ENCODE peak calls at places on chromosomes 1 and 21, in ten cellular contexts. W is spleen, S is GM12891, M is stomach, P is transverse colon, A is sigmoid colon, T is SK-N-SH, N is breast epithelium, X is K562, V is upper lobe of left lung. C is an unnamed sample.

GRCh38 chr1:29415156-29415830 is 179.0 kb downstream of the PTPRU start:
- DNase-seq in W (no peak), S (no peak), M (no peak), P (no peak), A (no peak), T (peak; percentile 61), N (no peak), X (peak; percentile 58), V (no peak), C (no peak)

GRCh38 chr1:2166254-2166653 is 28.3 kb downstream of the FAAP20 start:
- DNase-seq in W (no peak), S (no peak), M (no peak), P (no peak), A (no peak), T (peak; percentile 68), N (no peak), X (no peak), V (no peak), C (no peak)

GRCh38 chr1:84492726-84493125 is 13.5 kb upstream of the SPATA1 start:
- DNase-seq in W (no peak), S (no peak), M (no peak), P (no peak), A (no peak), T (no peak), N (no peak), X (no peak), V (no peak), C (no peak)

GRCh38 chr1:43975249-43975961 is 645 bp downstream of the ATP6V0B start:
- DNase-seq in W (peak; percentile 95), S (no peak), M (peak; percentile 74), P (peak; percentile 73), A (peak; percentile 85), T (no peak), N (peak; percentile 62), X (peak; percentile 39), V (peak; percentile 83), C (no peak)

GRCh38 chr1:218480137-218480536 is 135.0 kb downstream of the TGFB2 start:
- DNase-seq in W (no peak), S (no peak), M (no peak), P (no peak), A (peak; percentile 65), T (no peak), N (peak; percentile 60), X (no peak), V (no peak), C (no peak)

GRCh38 chr21:43196789-43197188 is 28.0 kb downstream of the CRYAA start:
- DNase-seq in W (peak; percentile 12), S (no peak), M (peak; percentile 73), P (peak; percentile 75), A (peak; percentile 35), T (no peak), N (peak; percentile 96), X (no peak), V (peak; percentile 84), C (no peak)

GRCh38 chr1:171127481-171127880 is 36.8 kb downstream of the FMO3 start:
- DNase-seq in W (no peak), S (no peak), M (no peak), P (no peak), A (no peak), T (no peak), N (no peak), X (no peak), V (no peak), C (no peak)

GRCh38 chr1:56644941-56645662 is at the start of gene PRKAA2:
- DNase-seq in W (peak; percentile 83), S (peak; percentile 17), M (peak; percentile 48), P (peak; percentile 45), A (peak; percentile 68), T (peak; percentile 91), N (no peak), X (peak; percentile 31), V (no peak), C (no peak)

GRCh38 chr1:67041836-67042503 is 12.0 kb downstream of the SLC35D1 start:
- DNase-seq in W (no peak), S (no peak), M (no peak), P (no peak), A (no peak), T (no peak), N (no peak), X (no peak), V (no peak), C (no peak)

DNA sequence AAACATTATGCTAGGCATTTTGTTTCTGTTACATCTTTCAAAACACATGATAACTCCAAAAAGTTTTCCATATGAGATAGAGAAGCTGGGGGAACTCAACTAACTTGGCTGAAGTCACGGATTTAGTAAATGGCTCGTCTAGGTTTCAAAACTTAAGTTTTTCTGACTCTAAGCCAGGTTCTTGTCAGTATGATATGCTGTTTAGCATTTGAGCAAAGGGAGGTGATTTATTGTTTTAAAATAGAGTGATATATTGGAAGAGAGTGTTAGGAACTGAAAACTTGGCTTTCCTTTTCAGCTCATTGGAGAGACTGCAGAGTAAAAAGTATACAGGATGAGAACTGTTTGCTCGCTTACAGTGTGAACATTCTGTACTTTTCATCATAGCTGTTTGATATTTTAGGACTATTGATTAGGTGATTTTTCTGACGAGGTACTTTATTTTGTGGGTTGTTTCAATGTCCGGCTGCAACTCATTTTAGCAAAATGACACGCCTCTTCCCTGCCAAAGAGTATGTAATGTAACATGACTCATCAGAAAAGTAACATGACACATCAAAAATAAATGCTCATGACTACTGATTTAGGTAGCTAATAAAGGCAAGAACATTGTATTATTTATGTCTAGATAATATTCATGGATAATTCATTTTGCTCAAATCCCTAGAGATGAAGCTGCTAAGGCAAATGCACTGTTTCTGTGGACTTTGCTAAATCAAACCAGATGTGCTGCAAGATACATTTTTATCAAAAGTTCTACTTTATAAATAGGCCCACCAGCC is 355.1 kb downstream of the GPATCH2 start:
- DNase-seq in W (no peak), S (no peak), M (no peak), P (no peak), A (no peak), T (peak; percentile 2), N (no peak), X (no peak), V (no peak), C (peak; percentile 44)
- TF ChIP-seq POLR2AphosphoS5 in W (no peak), S (no peak), M (no peak), P (no peak), A (no peak), T (no peak), N (no peak), X (no peak), V (no peak), C (no peak)

GRCh38 chr1:17014671-17015567 is 3.2 kb upstream of the ATP13A2 start:
- DNase-seq in W (peak; percentile 22), S (no peak), M (no peak), P (no peak), A (no peak), T (no peak), N (no peak), X (no peak), V (no peak), C (no peak)

GRCh38 chr1:17018849-17019248 is 7.1 kb upstream of the ATP13A2 start:
- DNase-seq in W (no peak), S (no peak), M (no peak), P (no peak), A (no peak), T (no peak), N (no peak), X (no peak), V (no peak), C (no peak)

GRCh38 chr1:17017435-17017834 is 5.7 kb upstream of the ATP13A2 start:
- DNase-seq in W (peak; percentile 6), S (no peak), M (no peak), P (no peak), A (peak; percentile 32), T (no peak), N (no peak), X (no peak), V (no peak), C (no peak)

GRCh38 chr1:17013598-17014320 is 2.0 kb upstream of the ATP13A2 start:
- DNase-seq in W (peak; percentile 78), S (no peak), M (no peak), P (peak; percentile 37), A (peak; percentile 60), T (no peak), N (no peak), X (no peak), V (peak; percentile 61), C (no peak)

GRCh38 chr1:17016317-17016661 is 4.6 kb upstream of the ATP13A2 start:
- DNase-seq in W (no peak), S (no peak), M (no peak), P (no peak), A (no peak), T (no peak), N (no peak), X (no peak), V (no peak), C (no peak)
- TF ChIP-seq POLR2AphosphoS5 in W (no peak), S (no peak), M (no peak), P (no peak), A (no peak), T (no peak), N (no peak), X (no peak), V (no peak), C (no peak)

DNA sequence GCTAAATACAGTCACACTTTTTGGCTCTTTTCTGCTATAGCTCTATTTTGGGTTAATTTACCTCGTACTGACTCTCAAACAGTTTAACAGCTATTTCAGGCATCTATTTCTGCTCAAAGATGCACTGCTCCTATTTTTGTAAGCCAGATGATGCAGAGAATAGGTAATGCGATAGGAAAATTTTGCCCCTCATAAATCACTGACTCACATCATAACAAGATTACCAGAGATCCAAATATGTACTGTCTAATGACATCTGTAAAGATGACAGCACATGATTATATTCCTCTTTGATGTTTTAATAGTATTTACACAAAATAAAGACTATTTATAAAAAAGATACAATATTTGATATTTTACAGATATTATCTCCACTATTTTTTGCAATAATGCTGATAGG is 58.7 kb downstream of the XCL1 start:
- DNase-seq in W (no peak), S (no peak), M (no peak), P (no peak), A (no peak), T (no peak), N (no peak), X (no peak), V (no peak), C (no peak)
- TF ChIP-seq POLR2AphosphoS5 in W (no peak), S (no peak), M (no peak), P (no peak), A (no peak), T (no peak), N (no peak), X (no peak), V (no peak), C (no peak)

DNA sequence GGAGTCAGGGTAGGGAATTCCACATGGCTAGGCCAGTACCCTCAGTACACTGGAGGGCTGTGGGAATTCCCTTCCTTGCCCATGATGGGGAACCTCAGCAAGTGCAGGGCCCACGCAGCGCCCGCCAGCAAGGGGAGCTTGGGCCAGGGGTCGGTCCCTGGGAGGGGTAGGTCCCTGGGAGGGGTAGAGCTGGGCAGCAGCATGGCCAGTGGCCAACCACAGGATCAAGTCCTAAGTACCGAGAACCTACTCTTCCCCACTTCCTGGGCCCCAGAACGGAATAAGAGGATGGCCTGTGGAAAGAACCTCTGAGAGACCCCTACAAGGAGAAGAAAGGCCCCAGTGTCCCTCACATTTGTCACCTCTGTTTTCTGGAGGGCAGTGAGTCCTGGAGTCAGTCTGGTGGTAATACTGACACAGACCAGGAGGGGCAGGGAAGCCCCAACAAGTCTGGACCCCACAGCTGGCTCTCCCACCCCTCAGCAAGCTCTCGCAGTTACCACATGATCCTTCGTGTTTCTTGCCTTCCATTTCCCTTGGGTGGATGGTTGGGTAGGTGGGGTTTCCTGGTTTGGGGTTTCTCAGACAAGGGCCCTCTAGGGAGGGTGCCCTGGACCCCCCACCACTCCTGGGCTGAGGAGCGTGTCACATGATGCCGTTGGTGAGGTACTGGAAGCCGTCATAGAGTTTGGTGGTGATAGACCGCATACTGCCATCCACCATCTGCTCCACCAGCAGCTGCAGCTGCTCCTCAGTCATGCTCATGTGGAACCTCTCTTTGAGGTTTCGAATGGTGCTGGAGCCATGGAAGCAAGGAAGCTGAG is 10.3 kb downstream of the ZNF687 start:
- DNase-seq in W (no peak), S (no peak), M (no peak), P (no peak), A (no peak), T (peak; percentile 45), N (no peak), X (no peak), V (no peak), C (no peak)
- TF ChIP-seq POLR2AphosphoS5 in W (peak; percentile 81), S (peak; percentile 77), M (no peak), P (no peak), A (no peak), T (peak; percentile 12), N (no peak), X (peak; percentile 14), V (no peak), C (no peak)